ENCODE peak calls at places on chromosomes 12 and 14, in six cellular contexts. Q, L, B, T, J and E are unnamed samples.

GRCh38 chr12:91926810-91927209 is 218.8 kb downstream of the BTG1 start:
- DNase-seq in B (no peak), T (no peak), L (peak), Q (no peak), J (peak), E (no peak)

GRCh38 chr14:67618617-67619063 is 1.1 kb upstream of the ARG2 start:
- DNase-seq in L (peak), Q (peak), J (peak), B (peak), T (no peak), E (no peak)

GRCh38 chr12:62977419-62977818 is 42.5 kb upstream of the PPM1H start:
- DNase-seq in T (no peak), Q (peak), B (no peak), L (peak), J (peak), E (no peak)

GRCh38 chr14:74933925-74934435 is 10.9 kb upstream of the RPS6KL1 start:
- DNase-seq in J (no peak), B (no peak), Q (no peak), L (no peak), T (no peak), E (no peak)

GRCh38 chr12:29230800-29231560 is 81.9 kb downstream of the FAR2 start:
- DNase-seq in J (no peak), B (no peak), T (no peak), L (no peak), Q (no peak), E (no peak)

GRCh38 chr14:102249041-102249440 is 55.9 kb downstream of the MOK start:
- DNase-seq in Q (no peak), T (no peak), L (no peak), B (no peak), J (no peak), E (no peak)

GRCh38 chr14:88248606-88249005 is 74.5 kb downstream of the KCNK10 start:
- DNase-seq in B (no peak), Q (no peak), L (no peak), J (no peak), T (no peak), E (no peak)

GRCh38 chr14:81275305-81275950 is 54.7 kb upstream of the GTF2A1 start:
- DNase-seq in L (no peak), T (no peak), B (no peak), Q (no peak), J (no peak), E (no peak)

GRCh38 chr14:89240414-89240813 is 176.6 kb downstream of the FOXN3 start:
- DNase-seq in L (peak), T (no peak), J (no peak), B (no peak), Q (no peak), E (no peak)

GRCh38 chr12:80120994-80121393 is 21.7 kb downstream of the OTOGL start:
- DNase-seq in L (no peak), T (no peak), Q (no peak), J (no peak), B (no peak), E (no peak)

GRCh38 chr14:81446279-81447007 is 46.3 kb upstream of the STON2 start:
- DNase-seq in L (no peak), B (no peak), Q (no peak), J (no peak), T (no peak), E (no peak)

GRCh38 chr12:109716512-109717389 is 3.1 kb downstream of the FAM222A start:
- DNase-seq in T (peak), L (no peak), B (no peak), Q (no peak), J (no peak), E (no peak)

GRCh38 chr14:101070540-101071492 is 167.3 kb upstream of the RTL1 start:
- DNase-seq in B (no peak), J (no peak), Q (no peak), T (no peak), L (no peak), E (peak)

GRCh38 chr12:81470923-81471322 is 288.2 kb downstream of the PPFIA2 start:
- DNase-seq in Q (no peak), J (no peak), T (no peak), L (no peak), B (no peak), E (no peak)

GRCh38 chr12:81465881-81466280 is 293.3 kb downstream of the PPFIA2 start:
- DNase-seq in T (no peak), Q (no peak), J (no peak), L (no peak), B (no peak), E (no peak)

GRCh38 chr12:81465191-81465590 is 294.0 kb downstream of the PPFIA2 start:
- DNase-seq in L (no peak), Q (no peak), J (no peak), T (no peak), B (no peak), E (no peak)

DNA sequence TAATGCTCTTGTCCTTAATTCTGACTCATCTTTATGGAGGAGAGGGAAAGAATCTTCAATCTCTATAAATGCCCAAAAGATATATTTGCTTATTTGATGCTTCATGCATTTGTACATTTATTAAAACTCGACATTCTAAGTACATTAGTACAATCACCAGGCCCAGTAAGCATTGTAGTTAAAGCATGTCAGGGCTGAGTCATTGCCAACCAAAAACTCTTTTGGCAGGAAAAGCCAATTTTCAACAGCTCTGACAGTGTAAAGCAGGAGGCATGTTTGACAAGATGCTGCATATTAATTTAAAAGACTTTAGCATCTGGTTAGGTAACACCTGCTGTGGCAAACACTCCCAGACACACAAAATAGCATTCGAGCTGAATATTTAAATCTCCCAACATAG is 290.9 kb downstream of the PPFIA2 start:
- DNase-seq in Q (no peak), B (no peak), L (peak), T (no peak), J (no peak), E (no peak)
- TF ChIP-seq CTCF in Q (no peak), B (no peak), L (no peak), T (no peak), J (no peak), E (no peak)

GRCh38 chr12:67980391-67980790 is 8.9 kb upstream of the IFNG-AS1 start:
- DNase-seq in J (no peak), Q (no peak), T (no peak), L (no peak), B (no peak), E (no peak)

GRCh38 chr12:67982165-67982563 is 7.1 kb upstream of the IFNG-AS1 start:
- DNase-seq in T (no peak), L (no peak), Q (no peak), J (no peak), B (no peak), E (no peak)

GRCh38 chr12:67981236-67982164 is 7.7 kb upstream of the IFNG-AS1 start:
- DNase-seq in Q (no peak), T (no peak), J (peak), B (peak), L (peak), E (no peak)

DNA sequence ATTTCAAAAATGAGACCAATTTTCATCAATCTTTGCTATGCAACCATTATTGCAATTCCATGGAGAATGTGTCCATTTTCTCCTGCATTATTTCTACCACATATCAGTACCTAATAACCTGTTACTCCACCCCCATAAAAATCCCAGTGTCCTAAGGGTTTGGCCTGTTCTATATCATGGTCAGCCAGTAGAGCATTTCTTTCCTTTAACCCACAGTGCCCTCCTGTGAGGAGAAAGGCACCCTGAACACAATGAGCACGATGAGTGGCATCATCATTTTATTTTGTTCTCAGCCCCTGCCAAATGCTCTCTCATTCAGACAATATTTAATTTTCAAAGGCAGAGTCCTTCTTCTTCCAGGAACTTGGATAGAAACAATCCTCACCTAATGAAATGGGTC is 11.6 kb upstream of the IFNG-AS1 start:
- DNase-seq in J (no peak), B (no peak), T (no peak), Q (no peak), L (no peak), E (no peak)
- TF ChIP-seq CTCF in J (no peak), B (no peak), T (no peak), Q (no peak), L (no peak), E (no peak)

GRCh38 chr12:86838709-86839108 is 582.5 kb upstream of the MGAT4C start:
- DNase-seq in T (no peak), Q (no peak), B (no peak), L (no peak), J (no peak), E (no peak)
- TF ChIP-seq CTCF in T (no peak), Q (no peak), B (no peak), L (no peak), J (no peak), E (no peak)

GRCh38 chr12:95641299-95641947 is 90.1 kb upstream of the USP44 start:
- DNase-seq in L (no peak), Q (no peak), T (no peak), J (no peak), B (no peak), E (no peak)

GRCh38 chr12:95648990-95649791 is 97.9 kb upstream of the USP44 start:
- DNase-seq in L (peak), Q (peak), B (no peak), T (no peak), J (peak), E (peak)

GRCh38 chr12:95643251-95643650 is 92.0 kb upstream of the USP44 start:
- DNase-seq in Q (no peak), J (no peak), B (no peak), L (no peak), T (no peak), E (no peak)

GRCh38 chr12:95642583-95642982 is 91.3 kb upstream of the USP44 start:
- DNase-seq in B (peak), T (no peak), L (no peak), Q (no peak), J (no peak), E (no peak)

DNA sequence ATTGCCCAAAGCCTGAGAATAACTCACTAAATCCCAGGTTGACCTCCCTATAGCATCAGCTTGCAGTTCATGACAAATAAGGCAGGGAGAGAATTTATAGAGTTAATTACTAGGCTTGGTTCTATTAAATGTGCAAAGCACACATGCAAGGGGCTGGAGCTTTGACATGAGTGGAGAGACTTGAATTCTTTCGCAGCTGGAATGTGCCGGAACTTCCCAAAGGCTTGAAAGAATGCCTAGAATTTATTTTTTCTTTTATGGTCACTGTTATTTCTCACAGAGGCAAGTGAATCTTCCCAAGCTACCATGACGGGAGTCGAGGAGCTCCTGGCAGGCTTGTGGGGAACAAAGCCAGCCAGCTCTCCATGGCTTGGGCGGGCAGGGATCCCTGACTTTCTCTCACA is 95.5 kb upstream of the USP44 start:
- DNase-seq in J (peak), T (no peak), L (no peak), Q (no peak), B (no peak), E (no peak)
- TF ChIP-seq CTCF in J (no peak), T (no peak), L (no peak), Q (no peak), B (no peak), E (no peak)

GRCh38 chr14:61484011-61484410 is 162.6 kb downstream of the PRKCH start:
- DNase-seq in J (no peak), B (no peak), L (no peak), T (no peak), Q (no peak), E (no peak)

GRCh38 chr14:61484826-61485584 is 163.6 kb downstream of the PRKCH start:
- DNase-seq in J (no peak), T (no peak), Q (no peak), B (no peak), L (no peak), E (no peak)

GRCh38 chr14:61480704-61481285 is 159.4 kb downstream of the PRKCH start:
- DNase-seq in J (no peak), L (no peak), Q (no peak), T (no peak), B (no peak), E (no peak)

GRCh38 chr14:61483477-61483876 is 162.1 kb downstream of the PRKCH start:
- DNase-seq in B (no peak), J (no peak), T (no peak), L (no peak), Q (no peak), E (no peak)

GRCh38 chr14:61482348-61483206 is 161.2 kb downstream of the PRKCH start:
- DNase-seq in L (peak), T (no peak), J (no peak), Q (no peak), B (no peak), E (no peak)
- TF ChIP-seq CTCF in L (no peak), T (no peak), J (no peak), Q (no peak), B (no peak), E (no peak)

GRCh38 chr12:106223485-106224391 is 24.1 kb downstream of the CKAP4 start:
- DNase-seq in Q (peak), T (peak), B (peak), L (peak), J (peak), E (no peak)
- TF ChIP-seq CTCF in Q (peak), T (no peak), B (peak), L (peak), J (peak), E (peak)

GRCh38 chr12:51520576-51521325 is 70.3 kb upstream of the SCN8A start:
- DNase-seq in L (no peak), T (no peak), Q (no peak), B (no peak), J (no peak), E (no peak)

GRCh38 chr12:51524386-51524901 is 66.6 kb upstream of the SCN8A start:
- DNase-seq in T (no peak), L (no peak), Q (no peak), J (no peak), B (no peak), E (no peak)

GRCh38 chr12:51519755-51520154 is 71.3 kb upstream of the SCN8A start:
- DNase-seq in B (no peak), L (no peak), J (no peak), T (no peak), Q (no peak), E (no peak)

GRCh38 chr12:51522696-51523095 is 68.3 kb upstream of the SCN8A start:
- DNase-seq in L (no peak), J (no peak), B (no peak), Q (no peak), T (no peak), E (no peak)

DNA sequence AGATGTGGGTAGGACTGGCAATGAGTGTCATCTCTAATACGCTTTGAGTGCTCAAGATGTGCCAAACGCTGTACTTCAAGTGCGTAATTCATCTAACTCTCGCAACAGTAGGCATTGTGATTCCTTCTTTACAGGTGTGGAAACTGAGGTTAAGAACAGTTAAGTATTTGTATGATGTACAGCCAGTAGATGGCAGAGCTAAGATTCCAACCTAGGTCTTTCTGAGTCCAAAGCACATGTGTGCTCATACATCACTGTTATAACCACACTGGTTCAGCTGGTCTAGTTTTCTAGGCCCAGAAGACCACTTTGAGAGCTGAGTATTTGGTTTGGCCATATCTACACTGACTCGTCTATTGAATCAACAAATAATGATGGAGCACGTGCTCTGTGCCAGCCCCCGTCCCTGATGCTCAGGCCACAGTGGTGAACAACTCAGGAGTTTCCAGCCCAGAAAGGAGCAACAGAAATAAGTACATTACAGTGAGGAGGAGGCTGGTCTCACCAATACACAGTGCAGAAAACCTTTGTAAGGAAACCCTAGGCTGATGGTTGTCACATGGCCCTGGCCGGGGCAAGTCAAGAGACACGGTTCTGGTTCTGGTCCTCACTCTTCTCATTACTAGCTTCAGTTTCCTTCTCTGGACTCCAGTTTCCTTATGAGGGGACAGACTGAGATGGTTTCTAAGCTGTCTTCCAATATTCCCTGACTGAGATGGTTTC is 69.3 kb upstream of the SCN8A start:
- DNase-seq in B (peak), L (no peak), J (no peak), T (no peak), Q (no peak), E (no peak)
- TF ChIP-seq CTCF in B (peak), L (no peak), J (peak), T (no peak), Q (no peak), E (peak)